ENCODE peak calls at places on chromosome 1, in five cellular contexts. T, F, Q, L and N are unnamed samples.

GRCh38 chr1:27632387-27633297 is 2.3 kb downstream of the FGR start:
- DNase-seq in T (no peak), Q (no peak), F (no peak), L (no peak), N (no peak)

GRCh38 chr1:117092594-117092993 is 29.0 kb downstream of the TRIM45 start:
- DNase-seq in F (no peak), Q (no peak), T (no peak), L (no peak), N (no peak)

GRCh38 chr1:116987256-116987555 is 14.4 kb upstream of the CD101 start:
- DNase-seq in L (no peak), T (no peak), F (no peak), Q (peak; percentile 43), N (no peak)

GRCh38 chr1:180925471-180926051 is 12.9 kb downstream of the KIAA1614 start:
- DNase-seq in T (no peak), L (no peak), Q (no peak), F (no peak), N (peak; percentile 23)

GRCh38 chr1:109817881-109818280 is 54.2 kb upstream of the EPS8L3 start:
- DNase-seq in L (no peak), Q (no peak), F (no peak), T (no peak), N (no peak)

GRCh38 chr1:16927711-16928485 is 6.2 kb downstream of the CROCC start:
- DNase-seq in Q (no peak), F (no peak), T (no peak), L (no peak), N (no peak)

GRCh38 chr1:184813528-184814089 is 59.0 kb upstream of the EDEM3 start:
- DNase-seq in Q (no peak), T (no peak), F (no peak), L (no peak), N (no peak)

GRCh38 chr1:101101362-101101761 is 75.8 kb upstream of the DPH5 start:
- DNase-seq in Q (no peak), F (no peak), T (no peak), L (no peak), N (no peak)

GRCh38 chr1:87942165-87942564 is 613.5 kb downstream of the LMO4 start:
- DNase-seq in F (peak; percentile 56), L (no peak), Q (no peak), T (peak; percentile 33), N (no peak)

GRCh38 chr1:107277022-107277421 is 136.2 kb downstream of the NTNG1 start:
- DNase-seq in T (peak; percentile 67), L (peak; percentile 58), F (peak; percentile 46), Q (no peak), N (peak; percentile 26)

GRCh38 chr1:48222501-48223242 is at the start of gene SLC5A9:
- DNase-seq in L (no peak), T (no peak), Q (no peak), F (no peak), N (no peak)

GRCh38 chr1:30334767-30335166 is 388.6 kb downstream of the MATN1 start:
- DNase-seq in T (no peak), L (no peak), F (no peak), Q (no peak), N (no peak)

GRCh38 chr1:185477638-185478216 is 160.7 kb upstream of the IVNS1ABP start:
- DNase-seq in T (no peak), L (no peak), F (no peak), Q (no peak), N (no peak)

GRCh38 chr1:61448934-61449368 is 276.0 kb downstream of the TM2D1 start:
- DNase-seq in F (peak; percentile 71), L (no peak), Q (no peak), T (peak; percentile 86), N (no peak)

GRCh38 chr1:12179111-12179519 is 12.3 kb downstream of the TNFRSF1B start:
- DNase-seq in T (peak; percentile 39), F (peak; percentile 44), Q (peak; percentile 71), L (peak; percentile 85), N (no peak)

GRCh38 chr1:41366428-41367101 is 5.3 kb downstream of the FOXO6 start:
- DNase-seq in F (no peak), T (peak; percentile 33), L (no peak), Q (no peak), N (no peak)

GRCh38 chr1:91714867-91715381 is 171.0 kb downstream of the TGFBR3 start:
- DNase-seq in F (no peak), Q (no peak), T (no peak), L (no peak), N (peak; percentile 93)

GRCh38 chr1:72122099-72122893 is 160.0 kb downstream of the NEGR1 start:
- DNase-seq in T (peak; percentile 33), F (peak; percentile 29), Q (no peak), L (no peak), N (no peak)